ENCODE peak calls at places on chromosome 20, in five cellular contexts. Y is GM23338, L is neural progenitor cell, Q is PC-3, N is SK-N-SH. S is an unnamed sample.

GRCh38 chr20:35561268-35561667 is 19.4 kb downstream of the ERGIC3 start:
- DNase-seq in Y (peak; percentile 78), L (peak; percentile 77), Q (peak; percentile 63), N (peak; percentile 71), S (peak; percentile 53)

GRCh38 chr20:38145094-38146075 is 19.7 kb downstream of the TGM2 start:
- DNase-seq in Y (no peak), L (no peak), Q (peak; percentile 83), N (no peak), S (no peak)

GRCh38 chr20:8363970-8364733 is 232.1 kb downstream of the PLCB1 start:
- DNase-seq in Y (no peak), L (no peak), Q (no peak), N (no peak), S (no peak)

GRCh38 chr20:19692100-19692499 is 66.0 kb upstream of the RIN2 start:
- DNase-seq in Y (no peak), L (no peak), Q (peak; percentile 95), N (no peak), S (no peak)

GRCh38 chr20:36573798-36574277 is 441 bp downstream of the TGIF2 start:
- DNase-seq in Y (no peak), L (no peak), Q (no peak), N (peak; percentile 73), S (no peak)

GRCh38 chr20:45539382-45539781 is at the start of gene WFDC6:
- DNase-seq in Y (no peak), L (no peak), Q (no peak), N (no peak), S (no peak)

GRCh38 chr20:43284481-43284880 is 94.8 kb upstream of the PTPRT start:
- DNase-seq in Y (no peak), L (no peak), Q (no peak), N (no peak), S (no peak)

GRCh38 chr20:957544-957943 is 41.4 kb upstream of the ANGPT4 start:
- DNase-seq in Y (peak; percentile 49), L (peak; percentile 26), Q (peak; percentile 42), N (no peak), S (no peak)

GRCh38 chr20:23023621-23024187 is 11.4 kb upstream of the SSTR4 start:
- DNase-seq in Y (peak; percentile 60), L (no peak), Q (no peak), N (no peak), S (no peak)

GRCh38 chr20:11108102-11108842 is 434.5 kb upstream of the JAG1 start:
- DNase-seq in Y (peak; percentile 20), L (no peak), Q (no peak), N (no peak), S (no peak)

GRCh38 chr20:10217517-10218410 is 866 bp upstream of the SNAP25 start:
- DNase-seq in Y (peak; percentile 84), L (peak; percentile 90), Q (no peak), N (peak; percentile 77), S (peak; percentile 86)

GRCh38 chr20:44609511-44610312 is 27.3 kb downstream of the PKIG start:
- DNase-seq in Y (peak; percentile 97), L (peak; percentile 94), Q (peak; percentile 94), N (peak; percentile 87), S (peak; percentile 95)

GRCh38 chr20:43037605-43038309 is 151.9 kb downstream of the PTPRT start:
- DNase-seq in Y (no peak), L (no peak), Q (no peak), N (no peak), S (no peak)

GRCh38 chr20:62066339-62066982 is 780 bp upstream of the TAF4 start:
- DNase-seq in Y (peak; percentile 87), L (peak; percentile 88), Q (peak; percentile 54), N (peak; percentile 88), S (peak; percentile 76)

GRCh38 chr20:32682508-32682987 is 8.8 kb upstream of the C20orf203 start:
- DNase-seq in Y (no peak), L (no peak), Q (no peak), N (no peak), S (no peak)

GRCh38 chr20:38167851-38168760 is 3.0 kb upstream of the TGM2 start:
- DNase-seq in Y (peak; percentile 56), L (peak; percentile 29), Q (peak; percentile 98), N (no peak), S (peak; percentile 52)

GRCh38 chr20:61312909-61313308 is 60.8 kb downstream of the CDH4 start:
- DNase-seq in Y (no peak), L (no peak), Q (no peak), N (no peak), S (no peak)

GRCh38 chr20:53981752-53982437 is 88.5 kb downstream of the BCAS1 start:
- DNase-seq in Y (no peak), L (no peak), Q (no peak), N (no peak), S (no peak)

GRCh38 chr20:38111366-38112232 is 53.5 kb downstream of the TGM2 start:
- DNase-seq in Y (no peak), L (no peak), Q (no peak), N (no peak), S (no peak)

GRCh38 chr20:39112196-39112743 is 150.1 kb downstream of the DHX35 start:
- DNase-seq in Y (peak; percentile 89), L (peak; percentile 89), Q (peak; percentile 51), N (peak; percentile 91), S (peak; percentile 82)

GRCh38 chr20:1357921-1358671 is 29.2 kb upstream of the SDCBP2 start:
- DNase-seq in Y (no peak), L (no peak), Q (peak; percentile 64), N (no peak), S (no peak)

GRCh38 chr20:63125581-63125892 is 90.4 kb downstream of the YTHDF1 start:
- DNase-seq in Y (no peak), L (no peak), Q (no peak), N (no peak), S (no peak)

GRCh38 chr20:43681468-43681942 is 14.6 kb downstream of the MYBL2 start:
- DNase-seq in Y (peak; percentile 26), L (peak; percentile 69), Q (no peak), N (no peak), S (no peak)

GRCh38 chr20:18662279-18662678 is 74.4 kb downstream of the DTD1 start:
- DNase-seq in Y (no peak), L (no peak), Q (no peak), N (no peak), S (no peak)

GRCh38 chr20:16664031-16664430 is 65.8 kb upstream of the SNRPB2 start:
- DNase-seq in Y (no peak), L (no peak), Q (no peak), N (no peak), S (no peak)

GRCh38 chr20:32017711-32018251 is 7.5 kb downstream of the CCM2L start:
- DNase-seq in Y (peak; percentile 100), L (peak; percentile 93), Q (peak; percentile 68), N (peak; percentile 72), S (peak; percentile 93)

GRCh38 chr20:58700823-58701222 is 8.2 kb downstream of the NPEPL1 start:
- DNase-seq in Y (no peak), L (no peak), Q (no peak), N (no peak), S (no peak)

GRCh38 chr20:58702161-58702510 is 9.5 kb downstream of the NPEPL1 start:
- DNase-seq in Y (no peak), L (no peak), Q (no peak), N (no peak), S (no peak)

GRCh38 chr20:58701431-58702160 is 9.0 kb downstream of the NPEPL1 start:
- DNase-seq in Y (no peak), L (no peak), Q (no peak), N (no peak), S (no peak)

GRCh38 chr20:58703765-58704331 is 11.2 kb downstream of the NPEPL1 start:
- DNase-seq in Y (no peak), L (no peak), Q (no peak), N (no peak), S (no peak)

GRCh38 chr20:58702859-58703648 is 10.5 kb downstream of the NPEPL1 start:
- DNase-seq in Y (no peak), L (no peak), Q (no peak), N (no peak), S (no peak)
- TF ChIP-seq CTCF in Y (peak; percentile 64), L (peak; percentile 36), Q (peak; percentile 61), N (peak; percentile 44), S (no peak)

DNA sequence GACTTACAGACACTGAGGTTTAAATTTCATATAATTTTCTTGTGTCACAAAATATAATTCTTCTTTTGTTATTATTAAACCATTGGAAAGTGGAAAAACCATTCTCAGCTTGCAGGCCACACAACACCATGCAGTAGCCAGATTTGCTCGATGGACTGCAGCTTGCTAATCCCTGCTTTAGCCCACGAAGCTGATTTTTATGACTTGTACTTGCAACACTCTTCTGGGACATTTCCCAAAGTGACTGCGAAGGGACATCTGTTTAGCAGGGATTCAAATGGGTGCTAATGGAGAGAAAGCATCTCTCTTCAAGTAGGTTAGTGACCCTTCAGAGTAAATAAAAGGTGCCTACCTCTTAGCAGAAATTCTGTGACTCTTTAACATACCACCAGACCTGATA is 304.6 kb upstream of the ZFP64 start:
- DNase-seq in Y (no peak), L (no peak), Q (no peak), N (no peak), S (no peak)
- TF ChIP-seq EZH2phosphoT487 in Y (no peak), L (no peak), Q (no peak), N (no peak), S (no peak)

GRCh38 chr20:25045343-25045712 is 12.6 kb downstream of the ACSS1 start:
- DNase-seq in Y (no peak), L (no peak), Q (no peak), N (no peak), S (no peak)
- H3K4me1 ChIP-seq in Y (no peaks in the 10 kb centered on the region), L (no peaks in the 10 kb centered on the region), Q (peaks cover 4% of the 10 kb centered on the region), N (no peaks in the 10 kb centered on the region), S (peaks cover 3% of the 10 kb centered on the region)

GRCh38 chr20:56752274-56752673 is 123.2 kb downstream of the TFAP2C start:
- DNase-seq in Y (no peak), L (no peak), Q (peak; percentile 34), N (no peak), S (no peak)

GRCh38 chr20:56750430-56750829 is 121.3 kb downstream of the TFAP2C start:
- DNase-seq in Y (peak; percentile 87), L (peak; percentile 71), Q (no peak), N (no peak), S (no peak)

GRCh38 chr20:56758706-56759105 is 129.6 kb downstream of the TFAP2C start:
- DNase-seq in Y (no peak), L (no peak), Q (no peak), N (no peak), S (no peak)

GRCh38 chr20:56759741-56760278 is 130.7 kb downstream of the TFAP2C start:
- DNase-seq in Y (no peak), L (no peak), Q (no peak), N (no peak), S (no peak)

GRCh38 chr20:56755201-56755600 is 126.1 kb downstream of the TFAP2C start:
- DNase-seq in Y (no peak), L (no peak), Q (no peak), N (no peak), S (no peak)
- TF ChIP-seq CTCF in Y (no peak), L (no peak), Q (no peak), N (no peak), S (no peak)

S was measured in hepatocyte.